ENCODE peak calls at places on chromosomes 12 and 14, in ten cellular contexts. One of them, this sample, is unnamed.

GRCh38 chr12:124466200-124467128 is 100.9 kb downstream of the NCOR2 start:
- DNase-seq in heart left ventricle: peak
- DNase-seq in esophagus squamous epithelium: peak
- DNase-seq in endodermal cell: no peak
- DNase-seq in astrocyte of the cerebellum: no peak
- DNase-seq in lower lobe of right lung: peak
- DNase-seq in thyroid gland: peak
- DNase-seq in cardiac muscle cell: peak
- DNase-seq in AG09319: no peak
- DNase-seq in IMR-90: peak
- DNase-seq in this sample: peak

GRCh38 chr12:122230798-122231197 is 4.9 kb upstream of the DIABLO start:
- DNase-seq in heart left ventricle: no peak
- DNase-seq in esophagus squamous epithelium: no peak
- DNase-seq in endodermal cell: no peak
- DNase-seq in astrocyte of the cerebellum: no peak
- DNase-seq in lower lobe of right lung: no peak
- DNase-seq in thyroid gland: no peak
- DNase-seq in cardiac muscle cell: no peak
- DNase-seq in AG09319: no peak
- DNase-seq in IMR-90: no peak
- DNase-seq in this sample: no peak

GRCh38 chr12:124390442-124391116 is 95.7 kb downstream of the RFLNA start:
- DNase-seq in heart left ventricle: peak
- DNase-seq in esophagus squamous epithelium: no peak
- DNase-seq in endodermal cell: no peak
- DNase-seq in astrocyte of the cerebellum: no peak
- DNase-seq in lower lobe of right lung: peak
- DNase-seq in thyroid gland: no peak
- DNase-seq in cardiac muscle cell: peak
- DNase-seq in AG09319: no peak
- DNase-seq in IMR-90: peak
- DNase-seq in this sample: no peak

GRCh38 chr14:52049721-52050588 is 18.9 kb downstream of the NID2 start:
- DNase-seq in heart left ventricle: no peak
- DNase-seq in esophagus squamous epithelium: no peak
- DNase-seq in endodermal cell: no peak
- DNase-seq in astrocyte of the cerebellum: no peak
- DNase-seq in lower lobe of right lung: no peak
- DNase-seq in thyroid gland: no peak
- DNase-seq in cardiac muscle cell: no peak
- DNase-seq in AG09319: no peak
- DNase-seq in IMR-90: no peak
- DNase-seq in this sample: no peak

GRCh38 chr12:111034911-111035577 is 114.7 kb upstream of the MYL2 start:
- DNase-seq in heart left ventricle: no peak
- DNase-seq in esophagus squamous epithelium: no peak
- DNase-seq in endodermal cell: peak
- DNase-seq in astrocyte of the cerebellum: no peak
- DNase-seq in lower lobe of right lung: no peak
- DNase-seq in thyroid gland: peak
- DNase-seq in cardiac muscle cell: no peak
- DNase-seq in AG09319: no peak
- DNase-seq in IMR-90: no peak
- DNase-seq in this sample: no peak

GRCh38 chr14:99174081-99174851 is 97.7 kb downstream of the BCL11B start:
- DNase-seq in heart left ventricle: no peak
- DNase-seq in esophagus squamous epithelium: no peak
- DNase-seq in endodermal cell: peak
- DNase-seq in astrocyte of the cerebellum: no peak
- DNase-seq in lower lobe of right lung: no peak
- DNase-seq in thyroid gland: no peak
- DNase-seq in cardiac muscle cell: no peak
- DNase-seq in AG09319: no peak
- DNase-seq in IMR-90: no peak
- DNase-seq in this sample: no peak

GRCh38 chr14:99273724-99274345 is 1.8 kb upstream of the BCL11B start:
- DNase-seq in heart left ventricle: no peak
- DNase-seq in esophagus squamous epithelium: no peak
- DNase-seq in endodermal cell: peak
- DNase-seq in astrocyte of the cerebellum: no peak
- DNase-seq in lower lobe of right lung: no peak
- DNase-seq in thyroid gland: peak
- DNase-seq in cardiac muscle cell: peak
- DNase-seq in AG09319: no peak
- DNase-seq in IMR-90: no peak
- DNase-seq in this sample: no peak

GRCh38 chr12:642633-643477 is 20.4 kb downstream of the NINJ2 start:
- DNase-seq in heart left ventricle: peak
- DNase-seq in esophagus squamous epithelium: no peak
- DNase-seq in endodermal cell: peak
- DNase-seq in astrocyte of the cerebellum: no peak
- DNase-seq in lower lobe of right lung: peak
- DNase-seq in thyroid gland: peak
- DNase-seq in cardiac muscle cell: peak
- DNase-seq in AG09319: peak
- DNase-seq in IMR-90: peak
- DNase-seq in this sample: peak

GRCh38 chr12:113852695-113853490 is 113.2 kb downstream of the RBM19 start:
- DNase-seq in heart left ventricle: no peak
- DNase-seq in esophagus squamous epithelium: no peak
- DNase-seq in endodermal cell: no peak
- DNase-seq in astrocyte of the cerebellum: peak
- DNase-seq in lower lobe of right lung: no peak
- DNase-seq in thyroid gland: no peak
- DNase-seq in cardiac muscle cell: no peak
- DNase-seq in AG09319: no peak
- DNase-seq in IMR-90: no peak
- DNase-seq in this sample: peak

GRCh38 chr12:116598341-116599284 is 39.4 kb downstream of the MAP1LC3B2 start:
- DNase-seq in heart left ventricle: no peak
- DNase-seq in esophagus squamous epithelium: no peak
- DNase-seq in endodermal cell: peak
- DNase-seq in astrocyte of the cerebellum: no peak
- DNase-seq in lower lobe of right lung: no peak
- DNase-seq in thyroid gland: peak
- DNase-seq in cardiac muscle cell: no peak
- DNase-seq in AG09319: no peak
- DNase-seq in IMR-90: no peak
- DNase-seq in this sample: no peak

GRCh38 chr12:132179431-132180362 is 35.4 kb downstream of the NOC4L start:
- DNase-seq in heart left ventricle: no peak
- DNase-seq in esophagus squamous epithelium: no peak
- DNase-seq in endodermal cell: no peak
- DNase-seq in astrocyte of the cerebellum: no peak
- DNase-seq in lower lobe of right lung: no peak
- DNase-seq in thyroid gland: no peak
- DNase-seq in cardiac muscle cell: no peak
- DNase-seq in AG09319: no peak
- DNase-seq in IMR-90: no peak
- DNase-seq in this sample: no peak

GRCh38 chr14:52000631-52001030 is 11.3 kb downstream of the RTRAF start:
- DNase-seq in heart left ventricle: no peak
- DNase-seq in esophagus squamous epithelium: no peak
- DNase-seq in endodermal cell: no peak
- DNase-seq in astrocyte of the cerebellum: no peak
- DNase-seq in lower lobe of right lung: no peak
- DNase-seq in thyroid gland: no peak
- DNase-seq in cardiac muscle cell: no peak
- DNase-seq in AG09319: no peak
- DNase-seq in IMR-90: no peak
- DNase-seq in this sample: no peak

GRCh38 chr14:59600211-59600945 is 23.8 kb upstream of the CCDC175 start:
- DNase-seq in heart left ventricle: no peak
- DNase-seq in esophagus squamous epithelium: no peak
- DNase-seq in endodermal cell: no peak
- DNase-seq in astrocyte of the cerebellum: no peak
- DNase-seq in lower lobe of right lung: no peak
- DNase-seq in thyroid gland: no peak
- DNase-seq in cardiac muscle cell: no peak
- DNase-seq in AG09319: no peak
- DNase-seq in IMR-90: peak
- DNase-seq in this sample: no peak

GRCh38 chr14:67668559-67668958 is 5.9 kb downstream of the VTI1B start:
- DNase-seq in heart left ventricle: no peak
- DNase-seq in esophagus squamous epithelium: no peak
- DNase-seq in endodermal cell: no peak
- DNase-seq in astrocyte of the cerebellum: no peak
- DNase-seq in lower lobe of right lung: no peak
- DNase-seq in thyroid gland: no peak
- DNase-seq in cardiac muscle cell: no peak
- DNase-seq in AG09319: no peak
- DNase-seq in IMR-90: no peak
- DNase-seq in this sample: no peak

GRCh38 chr14:67675219-67675582 is 769 bp upstream of the VTI1B start:
- DNase-seq in heart left ventricle: no peak
- DNase-seq in esophagus squamous epithelium: no peak
- DNase-seq in endodermal cell: no peak
- DNase-seq in astrocyte of the cerebellum: no peak
- DNase-seq in lower lobe of right lung: no peak
- DNase-seq in thyroid gland: no peak
- DNase-seq in cardiac muscle cell: no peak
- DNase-seq in AG09319: no peak
- DNase-seq in IMR-90: no peak
- DNase-seq in this sample: no peak

GRCh38 chr14:67674480-67675218 is at the start of gene VTI1B:
- DNase-seq in heart left ventricle: peak
- DNase-seq in esophagus squamous epithelium: peak
- DNase-seq in endodermal cell: peak
- DNase-seq in astrocyte of the cerebellum: peak
- DNase-seq in lower lobe of right lung: peak
- DNase-seq in thyroid gland: peak
- DNase-seq in cardiac muscle cell: peak
- DNase-seq in AG09319: no peak
- DNase-seq in IMR-90: peak
- DNase-seq in this sample: peak

GRCh38 chr14:67673451-67673850 is 981 bp downstream of the VTI1B start:
- DNase-seq in heart left ventricle: no peak
- DNase-seq in esophagus squamous epithelium: no peak
- DNase-seq in endodermal cell: no peak
- DNase-seq in astrocyte of the cerebellum: no peak
- DNase-seq in lower lobe of right lung: no peak
- DNase-seq in thyroid gland: no peak
- DNase-seq in cardiac muscle cell: no peak
- DNase-seq in AG09319: no peak
- DNase-seq in IMR-90: peak
- DNase-seq in this sample: no peak

GRCh38 chr14:67674139-67674479 is 323 bp downstream of the VTI1B start:
- DNase-seq in heart left ventricle: peak
- DNase-seq in esophagus squamous epithelium: no peak
- DNase-seq in endodermal cell: peak
- DNase-seq in astrocyte of the cerebellum: no peak
- DNase-seq in lower lobe of right lung: peak
- DNase-seq in thyroid gland: peak
- DNase-seq in cardiac muscle cell: peak
- DNase-seq in AG09319: no peak
- DNase-seq in IMR-90: peak
- DNase-seq in this sample: peak
- TF ChIP-seq CTCF in heart left ventricle: no peak
- TF ChIP-seq CTCF in esophagus squamous epithelium: peak
- TF ChIP-seq CTCF in endodermal cell: peak
- TF ChIP-seq CTCF in astrocyte of the cerebellum: peak
- TF ChIP-seq CTCF in lower lobe of right lung: peak
- TF ChIP-seq CTCF in thyroid gland: no peak
- TF ChIP-seq CTCF in cardiac muscle cell: peak
- TF ChIP-seq CTCF in AG09319: no peak
- TF ChIP-seq CTCF in IMR-90: peak
- TF ChIP-seq CTCF in this sample: peak

GRCh38 chr12:23504043-23504442 is 445.4 kb downstream of the SOX5 start:
- DNase-seq in heart left ventricle: no peak
- DNase-seq in esophagus squamous epithelium: no peak
- DNase-seq in endodermal cell: peak
- DNase-seq in astrocyte of the cerebellum: no peak
- DNase-seq in lower lobe of right lung: no peak
- DNase-seq in thyroid gland: no peak
- DNase-seq in cardiac muscle cell: no peak
- DNase-seq in AG09319: no peak
- DNase-seq in IMR-90: no peak
- DNase-seq in this sample: no peak
- TF ChIP-seq CTCF in heart left ventricle: no peak
- TF ChIP-seq CTCF in esophagus squamous epithelium: no peak
- TF ChIP-seq CTCF in endodermal cell: peak
- TF ChIP-seq CTCF in astrocyte of the cerebellum: no peak
- TF ChIP-seq CTCF in lower lobe of right lung: no peak
- TF ChIP-seq CTCF in thyroid gland: no peak
- TF ChIP-seq CTCF in cardiac muscle cell: no peak
- TF ChIP-seq CTCF in AG09319: no peak
- TF ChIP-seq CTCF in IMR-90: no peak
- TF ChIP-seq CTCF in this sample: no peak

DNA sequence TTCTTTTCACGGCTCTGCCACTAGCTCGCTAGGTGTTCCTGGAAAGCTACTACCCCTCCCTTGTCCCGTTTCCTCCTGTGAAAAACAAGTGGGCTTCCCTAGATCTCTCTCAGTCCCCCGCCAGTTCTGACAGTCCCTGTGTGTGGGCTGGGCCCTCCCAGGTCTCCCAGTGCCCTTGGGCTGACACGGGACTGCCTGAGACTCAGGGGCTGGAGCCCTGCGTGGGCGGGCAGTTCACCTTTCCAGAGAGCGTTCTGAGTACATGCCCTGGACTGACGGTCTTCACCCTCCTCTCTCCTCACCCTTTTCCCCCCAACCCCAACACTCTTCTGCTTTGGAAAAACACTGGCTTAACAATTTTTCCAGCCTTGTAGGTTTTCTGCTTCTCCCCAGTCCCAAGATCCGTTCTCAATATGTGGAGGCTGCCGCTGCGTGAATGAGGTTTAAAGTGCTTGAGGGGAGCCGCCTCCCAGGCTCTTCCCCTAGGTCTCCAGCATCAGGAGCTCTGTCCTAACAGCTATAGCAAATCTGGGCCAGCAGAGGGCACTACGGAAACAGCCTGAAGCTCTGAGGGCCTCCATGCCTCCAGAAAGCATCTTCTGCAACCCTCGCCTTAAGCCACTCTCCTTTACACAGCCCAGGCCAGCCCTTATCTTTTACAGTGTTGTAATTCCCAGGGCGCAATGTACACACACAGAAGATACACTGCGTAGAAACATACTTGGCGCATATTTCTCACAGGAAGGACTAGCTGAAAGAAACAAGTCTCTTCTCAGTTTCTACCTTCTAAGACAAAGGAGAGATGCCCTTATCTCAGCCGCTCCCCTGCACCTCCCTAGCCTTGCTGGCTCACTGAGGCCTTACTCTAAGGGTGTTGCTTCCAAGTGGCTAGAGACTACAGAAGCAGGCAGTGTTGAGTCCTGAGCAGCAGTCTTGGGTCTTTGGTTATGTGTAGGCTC is 10.4 kb upstream of the DCD start:
- DNase-seq in heart left ventricle: no peak
- DNase-seq in esophagus squamous epithelium: no peak
- DNase-seq in endodermal cell: peak
- DNase-seq in astrocyte of the cerebellum: no peak
- DNase-seq in lower lobe of right lung: peak
- DNase-seq in thyroid gland: peak
- DNase-seq in cardiac muscle cell: peak
- DNase-seq in AG09319: no peak
- DNase-seq in IMR-90: peak
- DNase-seq in this sample: peak
- TF ChIP-seq CTCF in heart left ventricle: no peak
- TF ChIP-seq CTCF in esophagus squamous epithelium: no peak
- TF ChIP-seq CTCF in endodermal cell: peak
- TF ChIP-seq CTCF in astrocyte of the cerebellum: peak
- TF ChIP-seq CTCF in lower lobe of right lung: peak
- TF ChIP-seq CTCF in thyroid gland: no peak
- TF ChIP-seq CTCF in cardiac muscle cell: peak
- TF ChIP-seq CTCF in AG09319: peak
- TF ChIP-seq CTCF in IMR-90: peak
- TF ChIP-seq CTCF in this sample: peak

GRCh38 chr12:38544357-38545066 is 227.9 kb downstream of the ALG10B start:
- DNase-seq in heart left ventricle: no peak
- DNase-seq in esophagus squamous epithelium: no peak
- DNase-seq in endodermal cell: peak
- DNase-seq in astrocyte of the cerebellum: no peak
- DNase-seq in lower lobe of right lung: no peak
- DNase-seq in thyroid gland: no peak
- DNase-seq in cardiac muscle cell: no peak
- DNase-seq in AG09319: no peak
- DNase-seq in IMR-90: no peak
- DNase-seq in this sample: no peak
- TF ChIP-seq CTCF in heart left ventricle: no peak
- TF ChIP-seq CTCF in esophagus squamous epithelium: no peak
- TF ChIP-seq CTCF in endodermal cell: peak
- TF ChIP-seq CTCF in astrocyte of the cerebellum: no peak
- TF ChIP-seq CTCF in lower lobe of right lung: no peak
- TF ChIP-seq CTCF in thyroid gland: no peak
- TF ChIP-seq CTCF in cardiac muscle cell: no peak
- TF ChIP-seq CTCF in AG09319: no peak
- TF ChIP-seq CTCF in IMR-90: no peak
- TF ChIP-seq CTCF in this sample: no peak